ENCODE peak calls at places on chromosomes 12 and 14, in four cellular contexts. Y, S, L and D are unnamed samples.

GRCh38 chr12:1305063-1305434 is 289.3 kb downstream of the FBXL14 start:
- DNase-seq in S (no peak), Y (no peak), L (no peak), D (no peak)

GRCh38 chr14:96184737-96185136 is 19.9 kb upstream of the BDKRB2 start:
- DNase-seq in S (no peak), L (no peak), Y (no peak), D (no peak)

GRCh38 chr14:64994540-64994939 is 7.8 kb downstream of the FNTB start:
- DNase-seq in L (no peak), S (no peak), Y (no peak), D (no peak)

GRCh38 chr12:108584456-108585065 is 13.3 kb downstream of the TMEM119 start:
- DNase-seq in Y (no peak), S (no peak), L (no peak), D (no peak)

GRCh38 chr14:41973178-41973577 is 366.5 kb downstream of the LRFN5 start:
- DNase-seq in Y (no peak), L (no peak), S (no peak), D (no peak)

GRCh38 chr14:36514278-36515104 is 5.5 kb downstream of the NKX2-1 start:
- DNase-seq in Y (no peak), S (peak), L (no peak), D (no peak)

GRCh38 chr12:1917172-1918070 is 1.0 kb downstream of the CACNA2D4 start:
- DNase-seq in Y (no peak), S (no peak), L (no peak), D (peak)

GRCh38 chr14:68619805-68620574 is 172.9 kb downstream of the ZFP36L1 start:
- DNase-seq in S (peak), L (no peak), Y (no peak), D (no peak)

GRCh38 chr14:103724116-103724515 is 8.5 kb downstream of the ZFYVE21 start:
- DNase-seq in Y (no peak), S (no peak), L (no peak), D (peak)

GRCh38 chr12:117857632-117858274 is 111.0 kb downstream of the KSR2 start:
- DNase-seq in L (peak), S (peak), Y (peak), D (peak)

GRCh38 chr12:96193725-96194571 is at the start of gene ELK3:
- DNase-seq in Y (peak), L (no peak), S (peak), D (peak)

GRCh38 chr12:109134186-109134917 is 18.0 kb downstream of the ACACB start:
- DNase-seq in S (no peak), Y (peak), L (no peak), D (peak)

GRCh38 chr14:30607156-30607780 is 14.9 kb upstream of the SCFD1 start:
- DNase-seq in Y (no peak), S (no peak), L (no peak), D (no peak)

GRCh38 chr14:93734086-93734822 is 54.0 kb downstream of the PRIMA1 start:
- DNase-seq in S (no peak), L (no peak), Y (no peak), D (peak)

GRCh38 chr14:77641534-77642341 is 25.3 kb upstream of the SPTLC2 start:
- DNase-seq in Y (no peak), S (no peak), L (peak), D (no peak)

GRCh38 chr12:2354151-2354991 is 301.6 kb downstream of the CACNA1C start:
- DNase-seq in L (no peak), Y (no peak), S (no peak), D (no peak)

GRCh38 chr14:22689186-22689585 is 45.0 kb upstream of the OR6J1 start:
- DNase-seq in L (no peak), S (peak), Y (no peak), D (no peak)

GRCh38 chr12:50949801-50950302 is 2.5 kb upstream of the HIGD1C start:
- DNase-seq in S (no peak), Y (no peak), L (no peak), D (no peak)

GRCh38 chr12:108519558-108519957 is 4.5 kb downstream of the FICD start:
- DNase-seq in L (no peak), S (no peak), Y (no peak), D (peak)

GRCh38 chr12:76866146-76866545 is 12.7 kb downstream of the CSRP2 start:
- DNase-seq in S (no peak), Y (no peak), L (no peak), D (no peak)

GRCh38 chr12:57452937-57453509 is 2.1 kb upstream of the INHBE start:
- DNase-seq in L (no peak), S (peak), Y (peak), D (peak)

DNA sequence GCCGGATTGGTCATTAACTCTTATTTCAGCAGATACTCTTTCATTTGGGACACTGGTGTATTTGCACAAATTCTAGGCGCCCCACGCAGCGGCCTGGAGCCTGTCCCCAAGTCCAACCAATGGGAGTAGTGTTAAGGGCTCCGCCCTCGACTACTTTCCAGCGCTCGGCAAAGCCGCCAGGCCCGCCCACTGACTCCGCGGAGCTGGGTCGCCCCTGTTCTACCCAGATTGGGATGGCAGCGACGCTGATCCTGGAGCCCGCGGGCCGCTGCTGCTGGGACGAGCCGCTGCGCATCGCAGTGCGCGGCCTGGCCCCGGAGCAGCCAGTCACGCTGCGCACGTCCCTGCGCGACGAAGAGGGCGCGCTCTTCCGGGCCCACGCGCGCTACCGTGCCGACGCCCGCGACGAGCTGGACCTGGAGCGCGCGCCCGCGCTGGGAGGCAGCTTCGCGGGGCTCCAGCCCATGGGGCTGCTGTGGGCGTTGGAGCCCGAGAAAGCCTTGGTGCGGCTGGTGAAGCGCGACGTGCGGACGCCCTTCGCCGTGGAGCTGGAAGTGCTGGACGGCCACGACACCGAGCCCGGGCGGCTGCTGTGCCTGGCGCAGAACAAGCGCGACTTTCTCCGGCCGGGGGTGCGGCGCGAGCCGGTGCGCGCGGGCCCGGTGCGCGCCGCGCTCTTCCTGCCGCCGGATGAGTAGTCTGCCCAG is at the start of gene ACOT6:
- DNase-seq in S (peak), Y (peak), L (no peak), D (peak)
- TF ChIP-seq REST in S (no peak), Y (no peak), L (no peak), D (no peak)

GRCh38 chr14:49017451-49017850 is 568.7 kb downstream of the RPS29 start:
- DNase-seq in L (no peak), S (no peak), Y (no peak), D (no peak)
- TF ChIP-seq CHD2 in L (no peak), S (no peak), Y (no peak), D (no peak)

GRCh38 chr14:100292776-100293461 is 13.3 kb downstream of the SLC25A29 start:
- DNase-seq in L (no peak), Y (no peak), S (no peak), D (peak)

GRCh38 chr14:100291305-100292075 is 14.8 kb downstream of the SLC25A29 start:
- DNase-seq in Y (no peak), L (no peak), S (no peak), D (peak)

GRCh38 chr14:100292301-100292775 is 13.9 kb downstream of the SLC25A29 start:
- DNase-seq in S (no peak), L (no peak), Y (no peak), D (peak)

GRCh38 chr14:100289916-100290606 is 16.2 kb downstream of the SLC25A29 start:
- DNase-seq in L (no peak), Y (no peak), S (no peak), D (peak)

GRCh38 chr14:100290607-100291304 is 15.5 kb downstream of the SLC25A29 start:
- DNase-seq in Y (no peak), L (no peak), S (peak), D (peak)
- TF ChIP-seq SMC3 in Y (no peak), L (no peak), S (peak), D (no peak)

GRCh38 chr12:105020241-105020962 is 34.3 kb downstream of the NOPCHAP1 start:
- DNase-seq in S (no peak), Y (no peak), L (no peak), D (no peak)

GRCh38 chr12:105013892-105014291 is 27.8 kb downstream of the NOPCHAP1 start:
- DNase-seq in Y (no peak), S (no peak), L (no peak), D (no peak)

GRCh38 chr12:105018001-105018400 is 31.9 kb downstream of the NOPCHAP1 start:
- DNase-seq in Y (no peak), S (no peak), L (no peak), D (no peak)

GRCh38 chr12:105018761-105019160 is 32.6 kb downstream of the NOPCHAP1 start:
- DNase-seq in S (no peak), Y (no peak), L (no peak), D (no peak)

GRCh38 chr12:105014603-105015002 is 28.5 kb downstream of the NOPCHAP1 start:
- DNase-seq in S (no peak), L (no peak), Y (no peak), D (no peak)
- TF ChIP-seq REST in S (no peak), L (no peak), Y (no peak), D (no peak)

GRCh38 chr14:62710811-62711210 is 334.4 kb downstream of the KCNH5 start:
- DNase-seq in L (no peak), Y (no peak), S (no peak), D (no peak)
- TF ChIP-seq CHD2 in L (no peak), Y (no peak), S (no peak), D (no peak)

DNA sequence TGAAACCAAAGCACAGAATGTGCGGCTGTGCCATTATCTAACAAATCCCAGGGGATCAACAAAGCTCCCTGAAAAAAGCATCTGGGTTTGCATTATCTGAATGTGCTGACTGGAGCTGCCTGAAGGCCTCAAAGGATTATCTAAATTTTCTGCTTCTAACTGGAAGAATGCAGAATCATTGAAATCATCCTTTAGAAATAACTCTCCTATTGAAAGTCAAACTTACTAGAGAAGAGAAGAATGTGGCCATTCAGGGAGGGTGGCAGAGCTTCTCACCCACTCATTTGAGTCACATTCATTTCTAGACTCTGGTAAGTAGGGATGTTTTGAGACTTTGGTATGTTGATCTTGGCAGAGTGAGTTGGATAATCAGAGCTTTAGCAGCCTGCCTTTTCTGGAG is 220.6 kb upstream of the RGS6 start:
- DNase-seq in L (no peak), S (no peak), Y (no peak), D (no peak)
- TF ChIP-seq SMC3 in L (no peak), S (no peak), Y (no peak), D (no peak)

DNA sequence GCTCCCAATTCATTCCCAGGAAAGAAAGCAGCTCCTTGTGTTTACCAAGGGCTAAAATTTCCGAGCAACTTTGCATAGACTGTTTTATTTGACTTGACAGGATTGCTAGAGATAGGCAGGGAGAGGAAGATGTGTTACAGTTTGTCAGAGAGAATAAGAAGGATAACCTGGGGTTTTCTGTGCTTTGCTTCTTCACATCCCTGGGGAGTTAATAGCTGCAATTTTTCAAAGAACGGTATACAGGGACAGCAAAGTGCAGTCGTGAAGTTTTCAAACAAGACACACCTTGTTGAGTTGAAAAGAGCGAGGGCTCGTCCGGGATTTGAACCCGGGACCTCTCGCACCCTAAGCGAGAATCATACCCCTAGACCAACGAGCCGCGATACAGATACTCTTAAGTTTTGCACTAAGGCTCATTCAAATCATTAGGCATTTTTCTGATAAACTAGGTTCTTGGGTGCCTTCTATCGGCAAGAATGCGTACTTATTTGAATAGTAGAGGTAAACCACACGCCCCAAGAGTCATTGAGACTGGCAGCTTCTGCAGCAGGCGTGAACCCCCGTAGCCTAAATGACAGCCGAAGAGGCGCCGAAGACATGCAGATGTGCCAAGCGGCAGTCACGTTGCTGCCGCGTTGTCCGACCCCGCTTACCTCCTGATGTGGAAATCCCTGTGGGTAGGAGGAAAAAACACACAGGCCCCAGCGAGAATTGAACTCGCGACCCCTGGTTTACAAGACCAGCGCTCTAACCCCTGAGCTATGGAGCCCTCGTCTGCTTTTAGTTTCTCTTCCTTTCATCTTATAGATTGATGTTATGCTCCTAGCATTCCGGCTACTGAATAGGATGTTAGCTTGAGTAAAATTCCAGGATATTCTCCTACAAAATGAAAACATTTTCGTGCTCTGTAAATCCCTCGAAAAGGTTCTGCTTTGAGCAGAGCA is 22.2 kb upstream of the RNASE12 start:
- DNase-seq in L (peak), S (peak), Y (peak), D (peak)
- TF ChIP-seq REST in L (no peak), S (no peak), Y (no peak), D (no peak)

GRCh38 chr12:33439587-33440011 is at the start of gene SYT10:
- DNase-seq in S (no peak), L (no peak), Y (no peak), D (peak)
- TF ChIP-seq CHD2 in S (no peak), L (no peak), Y (no peak), D (no peak)

DNA sequence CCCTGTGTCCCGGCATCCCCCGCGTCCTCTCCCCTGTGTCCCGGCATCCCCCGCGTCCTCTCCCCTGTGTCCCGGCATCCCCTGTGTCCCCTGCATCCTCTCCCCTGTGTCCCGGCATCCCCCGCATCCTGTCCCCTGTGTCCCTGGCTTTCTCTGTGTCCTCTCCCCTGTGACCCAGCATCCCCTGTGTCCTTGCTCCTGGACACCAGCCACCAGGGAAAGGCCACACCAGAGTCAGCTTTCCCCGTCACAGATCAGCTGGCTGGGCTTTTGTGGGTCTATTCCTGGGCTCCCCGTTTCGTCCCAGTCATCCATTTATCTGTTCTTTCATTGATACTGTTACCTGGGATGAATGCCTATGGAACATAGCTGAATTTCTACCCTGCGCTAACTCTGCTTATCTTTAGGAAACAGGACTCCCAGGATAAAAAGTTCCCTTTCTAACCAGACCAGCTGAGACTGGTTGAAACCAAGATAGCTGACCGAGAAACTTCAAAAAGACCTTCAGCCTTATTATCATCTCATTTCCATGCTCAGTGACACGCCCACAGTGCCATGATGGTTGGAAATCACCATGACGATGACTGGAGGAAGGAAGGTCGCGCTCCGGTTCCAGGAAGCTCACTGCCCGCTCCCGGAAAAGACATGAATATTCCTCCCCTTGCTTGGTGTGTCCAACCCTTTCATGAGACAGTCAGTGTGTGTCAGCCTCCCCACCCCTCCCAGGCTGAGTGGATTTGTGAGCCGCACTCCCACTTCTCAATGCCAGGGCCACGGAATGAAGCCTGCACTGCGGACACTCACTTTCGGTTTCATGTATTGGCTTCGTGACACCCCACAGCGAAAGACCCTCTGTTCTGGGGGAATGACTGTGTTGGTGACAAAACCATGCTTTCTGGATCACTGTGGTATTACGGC is 276.4 kb upstream of the SFSWAP start:
- DNase-seq in S (no peak), Y (no peak), L (no peak), D (no peak)
- TF ChIP-seq SMC3 in S (no peak), Y (no peak), L (no peak), D (no peak)

GRCh38 chr12:114898159-114898558 is 214.2 kb upstream of the TBX3 start:
- DNase-seq in Y (no peak), S (no peak), L (no peak), D (no peak)

GRCh38 chr12:114895822-114896221 is 211.8 kb upstream of the TBX3 start:
- DNase-seq in Y (no peak), L (no peak), S (no peak), D (no peak)

DNA sequence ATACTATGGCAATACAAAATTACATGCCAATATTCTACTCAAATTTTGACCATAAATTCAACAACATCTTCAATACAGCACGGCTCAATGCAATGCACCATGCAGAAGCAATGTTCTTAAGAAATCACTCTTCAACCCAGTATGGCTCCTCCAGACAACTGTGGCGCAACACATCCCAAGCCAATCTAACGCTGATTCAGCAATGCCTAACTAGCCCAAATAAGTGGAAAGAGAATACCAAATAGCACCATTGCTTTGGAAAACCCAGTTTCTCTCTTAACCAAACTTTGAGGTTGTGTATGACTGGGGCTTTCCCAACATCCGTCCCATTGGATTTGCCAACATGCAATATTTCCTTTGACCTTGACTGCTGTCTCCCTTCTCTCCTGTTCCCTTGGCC is 211.1 kb upstream of the TBX3 start:
- DNase-seq in S (no peak), L (no peak), Y (no peak), D (no peak)
- TF ChIP-seq REST in S (no peak), L (no peak), Y (no peak), D (no peak)